ENCODE peak calls at places on chromosomes 12 and 14, in seven cellular contexts. M is putamen; D is activated naive CD8-positive, alpha-beta T cell treated with anti-CD3 and anti-CD28 coated beads for 36 hours; K is lower leg skin; B is T-helper 1 cell; S is GM03348; P is ureter. T is an unnamed sample.

GRCh38 chr14:86999076-86999475 is 993.9 kb downstream of the GALC start:
- DNase-seq in M (no peak), D (no peak), K (no peak), B (no peak), S (peak), P (no peak), T (peak)

GRCh38 chr12:5023842-5024241 is 19.8 kb upstream of the KCNA5 start:
- DNase-seq in M (no peak), D (no peak), K (peak), B (no peak), S (no peak), P (no peak), T (no peak)

GRCh38 chr12:94783862-94784261 is 133.5 kb upstream of the TMCC3 start:
- DNase-seq in M (no peak), D (no peak), K (no peak), B (no peak), S (peak), P (no peak), T (peak)

GRCh38 chr14:49900973-49901372 is 8.1 kb downstream of the ARF6 start:
- DNase-seq in M (no peak), D (no peak), K (no peak), B (no peak), S (no peak), P (no peak), T (no peak)

GRCh38 chr12:79897617-79898016 is 37.3 kb downstream of the PPP1R12A start:
- DNase-seq in M (no peak), D (no peak), K (no peak), B (no peak), S (peak), P (no peak), T (peak)

GRCh38 chr12:122862872-122863701 is 27.8 kb downstream of the HIP1R start:
- DNase-seq in M (no peak), D (no peak), K (no peak), B (no peak), S (no peak), P (no peak), T (no peak)

GRCh38 chr14:104262515-104263514 is 124.4 kb downstream of the KIF26A start:
- DNase-seq in M (no peak), D (no peak), K (peak), B (no peak), S (no peak), P (peak), T (no peak)

GRCh38 chr12:49358548-49359141 is 8.6 kb upstream of the SPATS2 start:
- DNase-seq in M (no peak), D (peak), K (no peak), B (peak), S (peak), P (no peak), T (peak)

GRCh38 chr14:95507701-95508103 is 8.7 kb downstream of the SYNE3 start:
- DNase-seq in M (no peak), D (no peak), K (peak), B (no peak), S (peak), P (no peak), T (peak)

T was measured in AG10803.